ENCODE peak calls at places on chromosomes 11 and 22, in nine cellular contexts. U is lower leg skin, P is choroid plexus epithelial cell, X is MM.1S, V is GM10248, O is activated B cell treated with CpG ODN at 0.5 μM for 24 hours, M is neural crest cell, S is dorsolateral prefrontal cortex, I is colonic mucosa. N is an unnamed sample.

GRCh38 chr11:70551323-70552166 is 153.2 kb downstream of the CTTN start:
- DNase-seq in U (no peak), P (no peak), X (no peak), V (no peak), O (no peak), M (no peak), S (no peak), I (no peak), N (no peak)

GRCh38 chr11:131311746-131312145 is 58.7 kb upstream of the NTM start:
- DNase-seq in U (no peak), P (no peak), X (no peak), V (no peak), O (no peak), M (no peak), S (no peak), I (no peak), N (no peak)

GRCh38 chr11:17257200-17257599 is 19.3 kb upstream of the NUCB2 start:
- DNase-seq in U (no peak), P (peak; percentile 62), X (no peak), V (no peak), O (no peak), M (no peak), S (no peak), I (no peak), N (no peak)

GRCh38 chr11:11620251-11620965 is 1.4 kb downstream of the GALNT18 start:
- DNase-seq in U (peak; percentile 89), P (no peak), X (no peak), V (peak; percentile 37), O (no peak), M (peak; percentile 38), S (no peak), I (peak; percentile 85), N (no peak)

GRCh38 chr22:33925194-33925593 is 4.9 kb upstream of the LARGE1 start:
- DNase-seq in U (no peak), P (no peak), X (no peak), V (no peak), O (no peak), M (no peak), S (no peak), I (no peak), N (no peak)

GRCh38 chr11:63165710-63166310 is 21.8 kb upstream of the SLC22A24 start:
- DNase-seq in U (no peak), P (no peak), X (no peak), V (no peak), O (no peak), M (no peak), S (no peak), I (no peak), N (no peak)

GRCh38 chr22:24834845-24835570 is 29.0 kb downstream of the SGSM1 start:
- DNase-seq in U (no peak), P (peak; percentile 31), X (no peak), V (no peak), O (no peak), M (no peak), S (no peak), I (peak; percentile 38), N (no peak)

GRCh38 chr22:17085277-17086091 is 684 bp downstream of the IL17RA start:
- DNase-seq in U (peak; percentile 91), P (peak; percentile 11), X (no peak), V (no peak), O (peak; percentile 50), M (no peak), S (no peak), I (peak; percentile 48), N (no peak)

GRCh38 chr11:1923201-1923956 is 3.9 kb downstream of the TNNT3 start:
- DNase-seq in U (no peak), P (no peak), X (no peak), V (no peak), O (peak; percentile 3), M (no peak), S (no peak), I (no peak), N (peak; percentile 47)

GRCh38 chr11:12128191-12128841 is 17.9 kb downstream of the MICAL2 start:
- DNase-seq in U (no peak), P (no peak), X (no peak), V (no peak), O (no peak), M (no peak), S (no peak), I (no peak), N (no peak)

GRCh38 chr22:36366291-36366708 is 21.5 kb downstream of the MYH9 start:
- DNase-seq in U (no peak), P (peak; percentile 62), X (no peak), V (no peak), O (no peak), M (no peak), S (no peak), I (no peak), N (no peak)

GRCh38 chr11:19259487-19260345 is 19.0 kb upstream of the E2F8 start:
- DNase-seq in U (peak; percentile 90), P (peak; percentile 72), X (peak; percentile 56), V (peak; percentile 73), O (peak; percentile 45), M (peak; percentile 66), S (peak; percentile 57), I (peak; percentile 78), N (no peak)

GRCh38 chr11:33773399-33774355 is 643 bp downstream of the FBXO3 start:
- DNase-seq in U (peak; percentile 89), P (no peak), X (peak; percentile 36), V (peak; percentile 36), O (no peak), M (no peak), S (peak; percentile 22), I (peak; percentile 29), N (no peak)

GRCh38 chr11:32576456-32576855 is 7.2 kb upstream of the EIF3M start:
- DNase-seq in U (no peak), P (no peak), X (no peak), V (no peak), O (no peak), M (no peak), S (no peak), I (no peak), N (no peak)

GRCh38 chr11:6812391-6813005 is 13.0 kb upstream of the OR6A2 start:
- DNase-seq in U (no peak), P (peak; percentile 65), X (peak; percentile 65), V (peak; percentile 73), O (no peak), M (peak; percentile 29), S (no peak), I (peak; percentile 29), N (no peak)

GRCh38 chr22:40466976-40467375 is 96.6 kb downstream of the SGSM3 start:
- DNase-seq in U (no peak), P (no peak), X (no peak), V (no peak), O (no peak), M (no peak), S (no peak), I (no peak), N (no peak)

GRCh38 chr11:17898782-17899181 is 114.1 kb downstream of the SERGEF start:
- DNase-seq in U (no peak), P (no peak), X (no peak), V (no peak), O (no peak), M (no peak), S (no peak), I (no peak), N (no peak)

GRCh38 chr11:82521427-82521826 is 212.2 kb downstream of the FAM181B start:
- DNase-seq in U (no peak), P (no peak), X (no peak), V (no peak), O (no peak), M (no peak), S (no peak), I (no peak), N (no peak)

GRCh38 chr11:57248780-57249383 is 11.8 kb upstream of the APLNR start:
- DNase-seq in U (peak; percentile 92), P (peak; percentile 70), X (peak; percentile 20), V (no peak), O (no peak), M (peak; percentile 69), S (peak; percentile 26), I (peak; percentile 61), N (no peak)

GRCh38 chr11:88701816-88702215 is 364.0 kb downstream of the GRM5 start:
- DNase-seq in U (no peak), P (no peak), X (no peak), V (no peak), O (no peak), M (no peak), S (no peak), I (no peak), N (no peak)

GRCh38 chr11:78256962-78257361 is 68.2 kb downstream of the USP35 start:
- DNase-seq in U (peak; percentile 94), P (peak; percentile 88), X (no peak), V (no peak), O (no peak), M (no peak), S (peak; percentile 52), I (peak; percentile 84), N (no peak)

GRCh38 chr11:77191823-77192495 is 63.9 kb downstream of the MYO7A start:
- DNase-seq in U (no peak), P (peak; percentile 21), X (no peak), V (peak; percentile 46), O (no peak), M (peak; percentile 68), S (no peak), I (peak; percentile 91), N (no peak)
- TF ChIP-seq CTCF in U (no peak), P (peak; percentile 61), X (peak; percentile 26), V (peak; percentile 68), O (no peak), M (peak; percentile 83), S (peak; percentile 27), I (peak; percentile 71), N (peak; percentile 77)

GRCh38 chr11:22666700-22667439 is 459 bp downstream of the GAS2 start:
- DNase-seq in U (no peak), P (peak; percentile 21), X (peak; percentile 48), V (peak; percentile 62), O (no peak), M (peak; percentile 47), S (peak; percentile 66), I (peak; percentile 21), N (no peak)
- TF ChIP-seq CTCF in U (no peak), P (no peak), X (no peak), V (no peak), O (no peak), M (peak; percentile 50), S (no peak), I (no peak), N (peak; percentile 39)

DNA sequence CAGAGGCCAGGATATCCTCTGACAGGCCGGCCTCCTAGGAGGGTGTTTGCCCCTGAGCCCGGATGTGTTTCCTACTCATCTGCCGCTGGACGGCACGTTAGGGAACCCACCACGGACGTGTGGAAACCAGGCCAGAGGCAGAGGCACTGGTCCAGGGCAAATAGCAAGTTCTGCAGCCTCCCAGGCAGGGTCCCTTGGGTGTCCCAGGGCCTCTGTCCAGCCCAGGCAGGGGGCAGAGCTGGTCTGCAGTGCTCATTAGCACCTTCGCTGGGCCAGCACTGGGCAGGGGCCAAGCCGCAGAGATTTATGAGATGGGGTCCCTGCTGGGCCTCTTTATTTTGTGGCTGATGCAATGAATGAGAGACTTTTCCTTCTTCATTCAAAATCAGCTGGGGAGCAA is 14.3 kb upstream of the PARVG start:
- DNase-seq in U (no peak), P (no peak), X (no peak), V (no peak), O (no peak), M (no peak), S (no peak), I (no peak), N (no peak)
- TF ChIP-seq CTCF in U (no peak), P (no peak), X (no peak), V (no peak), O (no peak), M (no peak), S (no peak), I (no peak), N (no peak)

GRCh38 chr11:8070417-8071101 is 10.5 kb upstream of the TUB start:
- DNase-seq in U (peak; percentile 54), P (peak; percentile 78), X (no peak), V (peak; percentile 59), O (no peak), M (no peak), S (no peak), I (no peak), N (no peak)
- TF ChIP-seq CTCF in U (no peak), P (peak; percentile 60), X (peak; percentile 24), V (peak; percentile 30), O (no peak), M (peak; percentile 45), S (peak; percentile 45), I (no peak), N (peak; percentile 76)